ENCODE peak calls at places on chromosomes 11 and 22, in six cellular contexts. E, M, K, T, P and L are unnamed samples.

GRCh38 chr11:45880772-45881570 is 4.5 kb upstream of the MAPK8IP1 start:
- DNase-seq in E (no peak), M (no peak), K (no peak), T (no peak), P (no peak), L (no peak)

GRCh38 chr11:82980292-82980691 is 78.8 kb downstream of the DDIAS start:
- DNase-seq in E (no peak), M (no peak), K (no peak), T (no peak), P (no peak), L (no peak)

GRCh38 chr11:76810151-76810853 is 27.1 kb downstream of the TSKU start:
- DNase-seq in E (peak; percentile 49), M (no peak), K (peak; percentile 53), T (peak; percentile 63), P (peak; percentile 53), L (no peak)

GRCh38 chr11:18036456-18036855 is 9.6 kb downstream of the TPH1 start:
- DNase-seq in E (no peak), M (no peak), K (no peak), T (no peak), P (no peak), L (no peak)

GRCh38 chr11:64809781-64810241 is 540 bp downstream of the MEN1 start:
- DNase-seq in E (peak; percentile 31), M (no peak), K (peak; percentile 36), T (peak; percentile 16), P (peak; percentile 42), L (no peak)

GRCh38 chr11:72378704-72379383 is 55.5 kb downstream of the CLPB start:
- DNase-seq in E (no peak), M (no peak), K (peak; percentile 71), T (no peak), P (no peak), L (no peak)

GRCh38 chr11:34044664-34045485 is 6.7 kb upstream of the CAPRIN1 start:
- DNase-seq in E (no peak), M (no peak), K (no peak), T (peak; percentile 61), P (peak; percentile 89), L (no peak)

GRCh38 chr22:46969491-46969890 is 207.0 kb downstream of the TBC1D22A start:
- DNase-seq in E (peak; percentile 82), M (no peak), K (no peak), T (no peak), P (peak; percentile 50), L (no peak)

GRCh38 chr11:892106-892505 is 18.5 kb downstream of the CHID1 start:
- DNase-seq in E (no peak), M (no peak), K (no peak), T (no peak), P (no peak), L (no peak)

GRCh38 chr11:26676641-26677040 is 45.2 kb downstream of the SLC5A12 start:
- DNase-seq in E (no peak), M (no peak), K (no peak), T (no peak), P (no peak), L (no peak)

GRCh38 chr22:49487950-49488349 is 339.7 kb downstream of the BRD1 start:
- DNase-seq in E (no peak), M (no peak), K (no peak), T (peak; percentile 83), P (no peak), L (no peak)

GRCh38 chr11:27444801-27445215 is 27.8 kb downstream of the LGR4 start:
- DNase-seq in E (no peak), M (no peak), K (no peak), T (no peak), P (no peak), L (no peak)

GRCh38 chr11:36156486-36157150 is 132.6 kb downstream of the COMMD9 start:
- DNase-seq in E (no peak), M (no peak), K (no peak), T (no peak), P (no peak), L (no peak)

GRCh38 chr22:31278643-31279326 is 13.5 kb downstream of the PIK3IP1 start:
- DNase-seq in E (no peak), M (no peak), K (no peak), T (no peak), P (no peak), L (no peak)

GRCh38 chr22:43128116-43128515 is 15.1 kb downstream of the MCAT start:
- DNase-seq in E (no peak), M (no peak), K (no peak), T (peak; percentile 44), P (peak; percentile 77), L (no peak)

GRCh38 chr22:26849575-26849974 is 192.2 kb downstream of the MIAT start:
- DNase-seq in E (no peak), M (no peak), K (no peak), T (no peak), P (no peak), L (no peak)

GRCh38 chr11:2588809-2589537 is 110.8 kb downstream of the KCNQ1OT1 start:
- DNase-seq in E (no peak), M (no peak), K (peak; percentile 26), T (no peak), P (no peak), L (no peak)

GRCh38 chr11:16953620-16954019 is 60.6 kb downstream of the PLEKHA7 start:
- DNase-seq in E (no peak), M (no peak), K (no peak), T (no peak), P (no peak), L (no peak)

GRCh38 chr22:45462034-45462655 is 40.5 kb upstream of the FBLN1 start:
- DNase-seq in E (peak; percentile 33), M (no peak), K (no peak), T (no peak), P (peak; percentile 38), L (no peak)

GRCh38 chr11:117973446-117973922 is 12.7 kb upstream of the IL10RA start:
- DNase-seq in E (no peak), M (no peak), K (peak; percentile 27), T (no peak), P (peak; percentile 98), L (no peak)

GRCh38 chr11:31806944-31807790 is 4.0 kb downstream of the PAX6 start:
- DNase-seq in E (no peak), M (no peak), K (no peak), T (no peak), P (no peak), L (no peak)

GRCh38 chr22:42931421-42932196 is 74.5 kb upstream of the ARFGAP3 start:
- DNase-seq in E (peak; percentile 83), M (no peak), K (no peak), T (no peak), P (peak; percentile 76), L (no peak)

GRCh38 chr22:41382098-41382578 is 396 bp downstream of the TEF start:
- DNase-seq in E (peak; percentile 76), M (peak; percentile 64), K (peak; percentile 66), T (peak; percentile 41), P (no peak), L (no peak)

GRCh38 chr22:19411690-19412045 is 19.9 kb downstream of the HIRA start:
- DNase-seq in E (no peak), M (no peak), K (no peak), T (no peak), P (no peak), L (no peak)

GRCh38 chr11:8356731-8357504 is 93.2 kb upstream of the LMO1 start:
- DNase-seq in E (no peak), M (no peak), K (no peak), T (no peak), P (no peak), L (peak; percentile 35)
- TF ChIP-seq CTCF in E (no peak), M (no peak), K (no peak), T (no peak), P (no peak), L (no peak)

GRCh38 chr11:11659567-11660341 is 37.9 kb upstream of the GALNT18 start:
- DNase-seq in E (peak; percentile 4), M (no peak), K (no peak), T (no peak), P (peak; percentile 2), L (no peak)
- TF ChIP-seq CTCF in E (peak; percentile 8), M (no peak), K (no peak), T (no peak), P (no peak), L (no peak)

GRCh38 chr11:119295178-119295577 is 21.8 kb downstream of the MCAM start:
- DNase-seq in E (no peak), M (no peak), K (no peak), T (no peak), P (peak; percentile 18), L (no peak)
- TF ChIP-seq CTCF in E (no peak), M (no peak), K (no peak), T (no peak), P (peak; percentile 16), L (no peak)

GRCh38 chr11:97269527-97269926 is 879.7 kb downstream of the JRKL start:
- DNase-seq in E (peak; percentile 8), M (no peak), K (no peak), T (no peak), P (peak; percentile 32), L (no peak)
- TF ChIP-seq CTCF in E (peak; percentile 6), M (no peak), K (no peak), T (no peak), P (peak; percentile 10), L (no peak)